ENCODE peak calls at places on chromosomes 1 and 21, in six cellular contexts. T is suprapubic skin, N is IMR-90, S is transverse colon, L is pancreas, D is thoracic aorta. F is an unnamed sample.

GRCh38 chr1:88661951-88662664 is 22.0 kb upstream of the PKN2 start:
- DNase-seq in L (no peak), D (no peak), T (no peak), N (no peak), S (no peak), F (no peak)

GRCh38 chr1:53078333-53079101 is 16.5 kb downstream of the PODN start:
- DNase-seq in N (no peak), D (no peak), L (peak), T (no peak), S (no peak), F (no peak)

GRCh38 chr1:17520473-17521319 is 18.8 kb upstream of the ARHGEF10L start:
- DNase-seq in L (no peak), T (no peak), D (no peak), S (peak), N (no peak), F (no peak)

GRCh38 chr1:26705788-26706237 is 10.0 kb downstream of the ARID1A start:
- DNase-seq in L (no peak), S (no peak), D (no peak), N (peak), T (no peak), F (no peak)

GRCh38 chr21:44784810-44785209 is 16.8 kb downstream of the UBE2G2 start:
- DNase-seq in T (no peak), S (no peak), D (no peak), L (no peak), N (no peak), F (peak)

GRCh38 chr1:33716976-33717688 is 146.7 kb upstream of the HMGB4 start:
- DNase-seq in T (peak), D (no peak), N (no peak), S (no peak), L (no peak), F (no peak)

GRCh38 chr1:22412932-22413727 is 38.5 kb upstream of the ZBTB40 start:
- DNase-seq in T (no peak), D (no peak), L (no peak), N (peak), S (no peak), F (no peak)

GRCh38 chr1:178412400-178412770 is 84.4 kb downstream of the CLEC20A start:
- DNase-seq in S (no peak), D (no peak), T (no peak), N (peak), L (no peak), F (no peak)

GRCh38 chr1:210315529-210315928 is 13.2 kb upstream of the HHAT start:
- DNase-seq in S (no peak), L (no peak), T (no peak), N (no peak), D (no peak), F (peak)

GRCh38 chr1:220914283-220915116 is 35.3 kb downstream of the HLX start:
- DNase-seq in S (no peak), D (no peak), N (no peak), T (no peak), L (no peak), F (no peak)

GRCh38 chr1:47229031-47229831 is 2.8 kb downstream of the TAL1 start:
- DNase-seq in N (no peak), L (no peak), T (no peak), S (no peak), D (no peak), F (no peak)

GRCh38 chr1:41726899-41727748 is 191.6 kb downstream of the HIVEP3 start:
- DNase-seq in S (peak), D (no peak), T (no peak), N (no peak), L (peak), F (no peak)

GRCh38 chr1:55959136-55959548 is 620.2 kb downstream of the PLPP3 start:
- DNase-seq in D (no peak), T (no peak), N (no peak), S (no peak), L (no peak), F (no peak)

GRCh38 chr21:46122241-46122671 is 24.3 kb downstream of the COL6A2 start:
- DNase-seq in L (peak), D (no peak), T (no peak), S (peak), N (peak), F (peak)

GRCh38 chr1:241600496-241600901 is 39.7 kb downstream of the CHML start:
- DNase-seq in S (no peak), N (peak), L (no peak), T (no peak), D (no peak), F (no peak)

GRCh38 chr1:72280714-72281113 is 1.6 kb downstream of the NEGR1 start:
- DNase-seq in T (no peak), S (no peak), D (no peak), L (no peak), N (no peak), F (no peak)

GRCh38 chr1:78472251-78472620 is 18.5 kb upstream of the PTGFR start:
- DNase-seq in L (no peak), S (no peak), N (no peak), T (no peak), D (no peak), F (no peak)

GRCh38 chr1:66676616-66677298 is 75.5 kb upstream of the DYNLT5 start:
- DNase-seq in S (no peak), D (no peak), T (no peak), L (no peak), N (peak), F (no peak)

GRCh38 chr1:46166521-46167462 is 8.1 kb upstream of the TSPAN1 start:
- DNase-seq in T (no peak), L (no peak), N (no peak), D (no peak), S (no peak), F (no peak)

GRCh38 chr1:14538335-14538734 is 60.1 kb upstream of the KAZN start:
- DNase-seq in D (no peak), S (no peak), N (no peak), L (no peak), T (no peak), F (no peak)

GRCh38 chr1:6007318-6008083 is 15.3 kb upstream of the NPHP4 start:
- DNase-seq in L (peak), N (peak), T (no peak), D (no peak), S (no peak), F (no peak)

GRCh38 chr1:59422921-59423575 is 126.2 kb downstream of the FGGY start:
- DNase-seq in S (peak), L (peak), N (no peak), D (peak), T (peak), F (no peak)

GRCh38 chr1:231949277-231950122 is 322.9 kb downstream of the DISC1 start:
- DNase-seq in D (no peak), S (no peak), T (no peak), L (no peak), N (no peak), F (no peak)

GRCh38 chr1:199041173-199041914 is 402.5 kb downstream of the PTPRC start:
- DNase-seq in N (no peak), T (no peak), L (no peak), D (no peak), S (no peak), F (no peak)

GRCh38 chr1:29122662-29122986 is 1.1 kb downstream of the TMEM200B start:
- DNase-seq in D (no peak), S (peak), T (peak), N (peak), L (peak), F (peak)

DNA sequence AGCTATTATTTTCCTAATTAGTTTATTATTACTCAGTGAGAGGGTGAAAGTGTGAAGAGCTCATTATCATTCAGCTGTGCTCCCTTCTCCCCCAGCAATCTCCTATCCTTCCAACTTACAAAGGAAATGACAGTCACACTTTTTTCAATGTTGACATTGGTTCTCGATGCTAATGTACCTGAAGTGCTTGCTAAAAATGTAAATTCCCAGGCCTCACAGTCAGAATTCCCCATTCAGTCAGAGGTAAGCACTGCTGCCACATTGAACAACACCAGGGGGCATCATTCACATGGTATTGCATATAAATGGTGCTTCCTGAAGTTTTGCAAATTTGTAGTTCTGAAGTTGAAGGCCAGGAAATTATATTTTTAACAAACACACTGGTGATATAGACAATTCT is 132.7 kb upstream of the FOXD3 start:
- DNase-seq in S (no peak), N (no peak), D (no peak), T (no peak), L (no peak), F (no peak)
- TF ChIP-seq CTCF in S (no peak), N (peak), D (no peak), T (no peak), L (no peak), F (no peak)

GRCh38 chr21:31395268-31395667 is 51.2 kb upstream of the TIAM1 start:
- DNase-seq in L (no peak), S (no peak), D (no peak), T (peak), N (no peak), F (peak)

GRCh38 chr21:31398574-31398973 is 54.5 kb upstream of the TIAM1 start:
- DNase-seq in L (no peak), N (no peak), D (no peak), T (no peak), S (no peak), F (peak)

GRCh38 chr21:31397939-31398338 is 53.9 kb upstream of the TIAM1 start:
- DNase-seq in S (no peak), N (no peak), T (no peak), L (no peak), D (no peak), F (peak)

GRCh38 chr21:31396399-31396798 is 52.3 kb upstream of the TIAM1 start:
- DNase-seq in D (no peak), T (no peak), L (no peak), S (no peak), N (no peak), F (no peak)

DNA sequence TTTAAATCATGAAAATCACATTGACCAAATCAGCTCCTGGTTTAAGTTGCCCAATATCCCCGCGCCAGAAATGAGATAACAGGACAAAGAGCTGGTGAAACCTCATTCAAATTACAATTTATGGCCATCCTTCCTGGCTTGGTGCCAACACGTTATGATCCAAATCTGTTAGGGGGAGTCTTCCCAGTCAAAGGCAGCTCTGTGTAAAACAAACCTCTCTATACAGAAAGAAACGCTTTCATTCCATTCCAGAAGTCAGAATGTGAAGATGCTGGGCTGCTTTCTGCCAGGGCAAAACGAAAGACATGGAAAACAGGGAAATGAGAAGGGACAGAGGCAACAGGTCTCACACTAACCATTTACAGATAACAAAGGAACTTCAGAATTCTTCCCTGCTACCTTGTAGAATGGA is 53.5 kb upstream of the TIAM1 start:
- DNase-seq in L (no peak), T (no peak), S (peak), D (no peak), N (no peak), F (peak)
- H3K4me3 ChIP-seq in L (no peak), T (no peak), S (no peak), D (no peak), N (no peak), F (no peak)

GRCh38 chr1:226268421-226269124 is 40.4 kb downstream of the LIN9 start:
- DNase-seq in S (no peak), N (peak), T (no peak), D (no peak), L (no peak), F (no peak)
- H3K27ac ChIP-seq in S (no peak), N (no peak), T (no peak), D (peak), L (no peak), F (no peak)

DNA sequence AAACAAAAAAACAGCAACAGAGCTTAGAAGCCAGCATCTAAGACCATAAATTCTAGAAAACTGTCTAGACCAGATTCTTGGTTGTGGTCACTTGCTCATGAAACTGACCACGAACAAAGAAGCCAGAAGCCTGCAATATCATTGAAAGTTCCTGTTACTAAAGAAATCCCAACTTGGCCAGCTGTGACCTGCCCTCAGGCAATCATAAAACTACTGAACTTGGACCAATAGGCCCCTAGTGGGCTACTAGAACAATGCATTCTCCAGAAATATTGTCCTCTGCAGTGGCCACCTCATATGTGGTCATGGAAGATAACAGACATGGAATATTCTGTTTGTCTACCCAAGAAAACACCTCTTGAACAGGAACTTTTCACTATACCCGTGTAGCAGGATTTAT is 87.7 kb downstream of the SPATA17 start:
- DNase-seq in T (no peak), L (no peak), D (no peak), S (no peak), N (no peak), F (no peak)
- TF ChIP-seq CTCF in T (no peak), L (no peak), D (no peak), S (no peak), N (no peak), F (no peak)

GRCh38 chr1:147167361-147167760 is 4.9 kb downstream of the PRKAB2 start:
- DNase-seq in N (peak), S (no peak), D (no peak), L (no peak), T (no peak), F (no peak)
- H3K4me3 ChIP-seq in N (no peak), S (no peak), D (no peak), L (no peak), T (no peak), F (no peak)

GRCh38 chr1:43123031-43123430 is 49.1 kb downstream of the EBNA1BP2 start:
- DNase-seq in T (no peak), N (no peak), D (no peak), L (no peak), S (no peak), F (no peak)

DNA sequence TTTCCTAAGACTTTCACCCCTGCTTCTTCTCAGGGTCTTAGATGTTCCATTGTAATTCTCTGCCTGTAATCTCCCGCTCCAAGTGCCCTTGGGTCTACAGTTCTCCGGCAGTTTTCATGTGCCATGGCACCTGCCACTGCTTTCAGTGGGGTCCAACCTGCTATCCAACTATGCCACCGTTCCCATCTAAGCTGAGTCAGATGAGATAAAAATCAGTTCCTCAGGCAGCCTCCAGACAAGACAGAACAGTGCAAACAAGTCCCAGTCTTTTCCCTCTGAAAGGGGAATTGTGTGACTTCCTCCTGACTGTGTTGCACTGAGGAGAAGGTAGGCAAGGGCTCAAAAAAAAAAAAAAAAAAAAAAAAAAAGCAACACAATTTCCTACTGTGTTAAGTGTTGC is 50.8 kb downstream of the EBNA1BP2 start:
- DNase-seq in N (no peak), L (no peak), S (no peak), D (no peak), T (no peak), F (no peak)
- H3K27ac ChIP-seq in N (no peak), L (no peak), S (no peak), D (no peak), T (peak), F (no peak)

DNA sequence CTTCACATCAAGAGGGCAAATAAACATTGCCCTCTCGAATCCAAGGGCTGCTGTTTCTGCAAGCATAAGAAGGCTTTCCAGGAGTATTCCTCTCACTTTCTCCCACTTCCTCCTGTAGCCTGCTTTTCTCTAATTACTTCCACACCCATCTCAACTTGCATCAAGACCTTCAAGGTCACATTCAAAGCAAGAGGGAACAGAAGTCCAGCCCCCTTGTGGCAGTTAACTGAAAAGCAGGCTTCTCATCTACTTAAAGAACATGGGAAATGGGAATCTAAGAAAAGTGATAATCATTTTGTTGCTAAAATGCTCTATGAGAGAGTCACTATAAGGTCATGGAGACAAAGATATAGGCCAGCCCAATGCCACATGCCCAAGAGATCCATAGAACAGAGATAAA is 874.4 kb downstream of the KCNT2 start:
- DNase-seq in N (no peak), L (no peak), T (no peak), D (no peak), S (peak), F (no peak)
- TF ChIP-seq CTCF in N (peak), L (no peak), T (no peak), D (no peak), S (peak), F (no peak)

GRCh38 chr1:167752219-167752985 is 30.6 kb downstream of the MPZL1 start:
- DNase-seq in N (peak), S (no peak), T (no peak), L (no peak), D (no peak), F (no peak)
- H3K4me3 ChIP-seq in N (no peak), S (no peak), T (no peak), L (no peak), D (no peak), F (no peak)

DNA sequence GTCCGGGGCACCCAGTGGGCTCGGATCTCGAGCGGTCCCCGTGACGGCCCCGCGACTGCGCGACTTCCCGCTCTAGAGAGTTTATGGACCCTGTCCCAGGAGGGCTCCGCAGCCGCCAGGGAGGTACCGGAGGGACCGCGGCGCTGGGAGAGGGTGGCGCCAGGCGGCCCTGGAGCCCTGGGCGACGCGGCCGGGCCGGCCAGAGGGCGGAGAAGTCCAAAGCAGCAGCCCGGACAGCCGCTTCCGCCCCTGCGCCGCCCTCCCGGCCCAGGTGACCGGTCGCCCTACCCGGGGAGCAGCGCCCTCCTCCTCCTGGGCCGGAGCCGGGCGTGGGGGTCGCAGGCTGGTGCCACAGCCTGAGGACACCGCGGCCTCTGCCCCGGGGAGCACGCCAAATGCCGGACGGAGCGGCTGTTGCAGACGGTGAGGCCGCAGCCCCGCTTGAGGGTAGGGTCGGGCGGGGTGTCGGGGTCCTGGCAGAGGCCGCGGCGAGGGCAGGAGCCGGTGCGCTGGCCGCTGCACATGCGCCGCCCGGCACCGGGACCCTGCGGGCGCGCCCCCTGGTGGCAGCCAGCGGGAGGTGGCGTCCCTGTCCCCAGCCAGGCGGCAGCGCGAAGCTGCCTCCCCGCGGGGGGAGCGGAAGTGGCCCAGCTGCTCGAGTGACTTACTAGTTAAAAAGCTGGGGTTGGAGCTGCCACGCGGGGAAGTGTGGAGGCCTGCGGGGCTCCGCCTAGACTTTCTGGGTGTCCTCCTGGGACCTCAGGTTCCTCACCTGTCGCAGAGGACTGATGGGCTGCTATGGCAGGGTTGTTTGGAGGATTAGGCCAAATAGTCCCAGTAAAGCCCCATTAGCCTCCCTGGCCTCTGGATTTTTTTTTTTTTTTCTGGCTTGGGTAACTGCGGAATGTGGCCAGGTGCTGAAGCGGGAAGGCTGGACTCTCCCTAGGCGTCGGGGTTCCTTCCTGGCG is 20.9 kb upstream of the ZNF678 start:
- DNase-seq in L (peak), N (peak), D (peak), T (peak), S (peak), F (peak)
- H3K27ac ChIP-seq in L (peak), N (peak), D (peak), T (no peak), S (peak), F (peak)

F was measured in coronary artery.